ENCODE peak calls at places on chromosomes 13 and 19, in four cellular contexts. E, T, K and X are unnamed samples.

GRCh38 chr19:40278361-40279045 is 6.6 kb downstream of the AKT2 start:
- DNase-seq in E (no peak), T (no peak), K (no peak), X (no peak)

GRCh38 chr13:113802761-113803160 is 43.7 kb downstream of the TMEM255B start:
- DNase-seq in E (no peak), T (no peak), K (no peak), X (no peak)

GRCh38 chr19:33207040-33207620 is 13.0 kb downstream of the LRP3 start:
- DNase-seq in E (no peak), T (no peak), K (no peak), X (no peak)

GRCh38 chr13:23960566-23961156 is 63.4 kb upstream of the C1QTNF9B start:
- DNase-seq in E (peak), T (peak), K (no peak), X (no peak)

GRCh38 chr19:41363753-41364545 is at the start of gene B9D2:
- DNase-seq in E (peak), T (peak), K (peak), X (peak)

GRCh38 chr19:3320853-3321252 is 45.5 kb upstream of the NFIC start:
- DNase-seq in E (no peak), T (no peak), K (no peak), X (no peak)

GRCh38 chr19:56765107-56765506 is 75.4 kb downstream of the PEG3 start:
- DNase-seq in E (peak), T (no peak), K (peak), X (no peak)

GRCh38 chr13:40492511-40492910 is 173.9 kb downstream of the FOXO1 start:
- DNase-seq in E (no peak), T (no peak), K (no peak), X (no peak)

GRCh38 chr19:57010541-57010940 is 109.2 kb upstream of the USP29 start:
- DNase-seq in E (no peak), T (no peak), K (no peak), X (no peak)

GRCh38 chr19:56839665-56840451 is 668 bp downstream of the PEG3 start:
- DNase-seq in E (no peak), T (no peak), K (peak), X (no peak)

GRCh38 chr13:114145256-114145655 is 12.8 kb upstream of the RASA3 start:
- DNase-seq in E (no peak), T (peak), K (peak), X (no peak)

GRCh38 chr19:46487178-46487801 is 8.4 kb downstream of the PNMA8B start:
- DNase-seq in E (peak), T (no peak), K (no peak), X (no peak)

GRCh38 chr13:90867336-90867683 is 480.2 kb upstream of the MIR17HG start:
- DNase-seq in E (peak), T (peak), K (peak), X (no peak)

GRCh38 chr19:41707502-41707812 is 969 bp upstream of the CEACAM5 start:
- DNase-seq in E (no peak), T (no peak), K (peak), X (no peak)

DNA sequence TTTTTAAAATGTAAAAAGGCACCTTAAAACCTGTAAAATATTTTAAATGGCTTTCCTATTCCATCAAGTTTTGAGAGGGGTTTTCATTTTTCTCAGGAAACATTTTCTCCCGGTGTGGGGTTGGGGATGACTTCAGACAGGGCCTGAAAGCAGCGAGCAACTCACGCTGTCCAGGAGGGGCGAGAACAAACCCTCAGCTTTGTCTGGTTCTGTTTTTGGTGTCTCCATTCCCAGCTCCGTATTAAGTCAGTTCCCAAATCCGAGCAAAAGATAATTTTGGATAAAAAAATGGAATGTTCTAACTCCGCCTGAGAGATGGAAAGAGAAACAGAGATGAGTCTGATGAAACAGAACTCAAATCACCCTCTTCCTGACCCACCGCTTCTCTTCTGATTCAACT is 38.5 kb downstream of the RFX2 start:
- DNase-seq in E (no peak), T (no peak), K (no peak), X (peak)
- TF ChIP-seq CTCF in E (no peak), T (no peak), K (no peak), X (no peak)

DNA sequence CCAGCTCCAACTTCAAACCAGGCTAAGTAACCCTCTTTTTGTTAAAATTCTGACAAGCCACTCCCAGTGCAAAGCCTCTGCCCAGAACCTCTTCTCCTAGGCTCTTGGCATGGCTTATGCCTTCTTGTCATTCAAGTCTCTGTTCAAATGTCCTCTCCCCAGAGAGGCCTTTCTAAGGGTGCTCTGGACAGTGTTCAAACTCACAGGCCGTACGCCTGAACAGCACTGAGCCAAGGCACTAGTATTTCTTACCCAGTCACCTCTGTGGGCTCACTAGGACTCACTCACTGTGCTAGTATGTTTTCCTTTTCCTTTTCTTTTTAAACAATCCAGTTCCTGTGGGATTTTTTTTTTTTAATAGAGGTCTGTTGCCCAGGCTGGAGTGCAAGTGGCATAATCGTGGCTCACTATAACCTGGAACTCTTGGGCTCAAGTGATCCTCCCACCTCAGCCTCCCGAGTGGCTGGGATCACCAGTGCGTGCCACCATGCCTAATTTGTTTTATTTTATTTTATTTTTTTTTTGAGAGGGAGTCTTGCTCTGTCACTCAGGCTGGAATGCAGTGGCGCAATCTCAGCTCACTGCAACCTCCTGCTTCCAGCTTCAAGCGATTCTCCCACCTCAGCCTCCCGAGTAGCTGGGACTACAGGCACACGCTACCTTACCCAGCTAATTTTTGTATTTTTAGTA is 2.3 kb upstream of the ASF1B start:
- DNase-seq in E (peak), T (no peak), K (no peak), X (no peak)
- TF ChIP-seq CTCF in E (no peak), T (no peak), K (no peak), X (no peak)

DNA sequence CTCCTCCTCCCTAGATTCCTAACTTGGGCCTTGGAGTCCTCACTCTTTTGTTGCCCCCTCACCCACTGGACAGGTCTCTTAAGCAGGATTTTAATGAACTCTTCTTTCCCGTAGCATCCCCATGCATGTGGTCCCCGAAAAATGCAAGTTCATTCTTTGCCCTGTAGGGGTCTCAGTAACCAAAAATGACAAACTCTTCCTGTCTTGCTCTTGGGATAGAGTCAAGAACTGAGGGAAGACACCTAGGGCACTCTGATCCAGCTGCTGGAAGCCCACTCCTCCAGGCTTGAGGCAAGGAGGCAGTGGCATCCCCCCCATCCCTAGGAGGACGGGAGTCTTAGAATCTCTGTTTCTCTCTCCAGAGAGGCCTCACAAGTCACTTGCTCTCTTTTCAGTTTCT is 987.0 kb downstream of the DIAPH3 start:
- DNase-seq in E (no peak), T (no peak), K (no peak), X (no peak)
- TF ChIP-seq CTCF in E (peak), T (peak), K (no peak), X (no peak)

DNA sequence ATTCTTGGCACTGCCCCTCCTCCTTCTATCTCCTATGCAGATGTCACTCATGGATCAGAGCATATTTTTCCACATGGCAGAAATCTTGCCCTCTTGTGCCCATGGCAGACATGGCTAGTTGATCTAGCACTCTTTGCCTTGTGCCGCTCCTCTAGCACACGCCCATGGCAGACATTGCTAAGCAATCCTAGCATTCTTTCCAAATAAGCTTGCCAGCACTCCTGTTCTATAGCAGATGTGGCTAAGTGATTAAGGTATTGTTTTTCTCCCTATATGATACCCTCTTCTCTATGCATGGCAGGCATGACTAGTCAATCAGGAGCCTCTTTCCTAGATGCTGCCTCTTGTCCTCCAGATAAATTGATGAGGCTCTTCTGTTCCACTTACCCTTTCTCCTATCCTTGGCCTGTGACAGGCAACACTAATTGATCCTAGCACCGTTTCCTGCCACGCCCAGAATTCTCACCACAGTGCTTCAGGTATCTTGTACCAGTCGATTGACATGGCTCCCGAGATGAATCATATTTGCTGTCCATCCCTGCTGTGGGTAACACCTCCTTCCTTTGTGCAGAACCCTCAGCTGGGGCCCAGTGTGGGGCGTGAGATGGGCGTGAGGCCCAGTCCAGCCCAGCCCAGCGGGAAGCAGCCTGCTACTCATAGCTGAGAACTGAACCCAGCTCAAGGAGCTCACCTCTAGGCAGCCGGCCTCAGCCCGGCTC is 26.9 kb downstream of the TMED1 start:
- DNase-seq in E (peak), T (no peak), K (no peak), X (no peak)
- TF ChIP-seq CTCF in E (no peak), T (no peak), K (no peak), X (no peak)

DNA sequence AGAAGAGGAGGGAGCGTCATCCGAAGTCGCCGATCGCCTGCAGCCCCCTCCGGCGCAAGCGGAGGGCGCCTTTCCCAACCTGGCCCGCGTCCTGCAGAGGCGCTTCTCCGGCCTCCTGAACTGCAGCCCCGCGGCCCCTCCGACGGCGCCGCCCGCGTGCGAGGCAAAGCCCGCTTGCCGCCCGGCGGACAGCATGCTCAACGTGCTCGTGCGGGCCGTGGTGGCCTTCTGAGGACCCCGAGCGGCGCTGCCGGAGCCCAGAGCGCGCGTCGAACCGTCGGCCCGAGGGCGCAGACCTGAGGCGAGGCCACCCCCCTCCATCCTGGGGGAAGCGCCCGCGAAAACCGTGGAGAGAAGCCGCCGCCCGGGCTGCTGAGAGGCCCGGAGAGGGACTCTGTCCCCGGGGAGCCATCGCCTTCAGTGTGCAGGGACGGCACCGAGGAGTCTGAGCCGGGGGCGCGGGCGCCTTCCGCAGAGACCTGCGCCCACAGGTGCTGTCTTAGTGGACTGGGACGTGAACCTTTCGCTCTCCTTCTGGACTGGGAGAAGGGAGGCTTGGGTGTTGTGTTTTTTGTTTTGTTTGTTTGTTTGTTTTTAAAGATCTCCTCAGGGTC is 3.5 kb downstream of the IER2 start:
- DNase-seq in E (peak), T (no peak), K (peak), X (no peak)
- TF ChIP-seq CTCF in E (peak), T (peak), K (no peak), X (peak)

GRCh38 chr13:94256671-94257070 is 222.8 kb downstream of the DCT start:
- DNase-seq in E (no peak), T (no peak), K (no peak), X (no peak)
- TF ChIP-seq CTCF in E (no peak), T (no peak), K (no peak), X (no peak)

DNA sequence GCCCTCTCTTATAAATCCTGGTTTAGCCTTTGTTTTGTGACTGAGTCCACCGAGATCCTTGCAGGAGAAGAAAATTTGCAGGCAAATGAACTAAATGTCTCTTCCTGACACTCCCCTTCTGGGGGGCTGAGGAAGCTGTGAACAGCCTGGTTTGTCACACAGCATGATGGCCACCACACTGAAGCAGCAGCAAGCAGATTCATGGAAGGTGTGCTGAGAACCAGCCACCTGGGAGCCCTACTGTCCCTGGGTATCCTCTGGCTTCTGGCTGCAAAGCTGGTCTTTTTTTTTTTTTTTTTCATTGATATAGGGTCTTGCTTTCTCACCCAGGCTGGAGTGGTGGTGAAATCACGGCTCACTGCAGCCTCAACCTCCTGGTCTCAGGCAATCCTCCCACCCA is 11.2 kb downstream of the MRPS12 start:
- DNase-seq in E (no peak), T (no peak), K (no peak), X (no peak)
- TF ChIP-seq CTCF in E (no peak), T (no peak), K (no peak), X (no peak)